ENCODE peak calls at places on chromosomes 7 and 10, in six cellular contexts. H is body of pancreas; R is substantia nigra; M is naive thymus-derived CD8-positive, alpha-beta T cell; C is heart right ventricle; P is EL. K is an unnamed sample.
A peak's percentile ranks its signal among the peaks of the same experiment; 100 is the strongest.

GRCh38 chr10:132446661-132447445 is 49.9 kb downstream of the PWWP2B start:
- DNase-seq in P (peak; percentile 58), C (no peak), R (no peak), H (peak; percentile 74), M (peak; percentile 40), K (no peak)

GRCh38 chr10:5511885-5512280 is 12.5 kb upstream of the CALML5 start:
- DNase-seq in M (no peak), R (no peak), H (no peak), P (no peak), C (no peak), K (no peak)

GRCh38 chr10:47449102-47449978 is 34.6 kb downstream of the ANXA8 start:
- DNase-seq in R (no peak), C (no peak), M (no peak), H (no peak), P (no peak), K (no peak)

GRCh38 chr10:110040767-110041478 is 33.1 kb downstream of the ADD3 start:
- DNase-seq in M (no peak), R (no peak), P (peak; percentile 15), C (no peak), H (no peak), K (no peak)

GRCh38 chr7:102279537-102280400 is 6.9 kb upstream of the SH2B2 start:
- DNase-seq in C (peak; percentile 48), M (peak; percentile 51), H (peak; percentile 42), R (peak; percentile 50), P (peak; percentile 54), K (peak; percentile 8)

GRCh38 chr10:83273035-83273434 is 866.3 kb upstream of the GHITM start:
- DNase-seq in H (no peak), M (no peak), R (no peak), P (no peak), C (no peak), K (no peak)

GRCh38 chr10:58696736-58697135 is 184.1 kb downstream of the BICC1 start:
- DNase-seq in M (no peak), P (peak; percentile 44), C (no peak), R (no peak), H (no peak), K (no peak)

GRCh38 chr10:111392910-111393309 is 316.1 kb downstream of the ADRA2A start:
- DNase-seq in P (no peak), H (no peak), M (no peak), C (no peak), R (no peak), K (no peak)

GRCh38 chr10:97121084-97121483 is 64.7 kb downstream of the SLIT1 start:
- DNase-seq in M (no peak), C (no peak), H (no peak), P (no peak), R (no peak), K (no peak)

GRCh38 chr10:11227103-11227502 is 209.4 kb downstream of the CELF2 start:
- DNase-seq in H (no peak), C (no peak), R (no peak), P (no peak), M (no peak), K (no peak)

GRCh38 chr10:49033939-49034338 is 81.4 kb downstream of the VSTM4 start:
- DNase-seq in R (no peak), M (no peak), C (no peak), P (no peak), H (no peak), K (no peak)

GRCh38 chr10:48498940-48499510 is 105.8 kb downstream of the ARHGAP22 start:
- DNase-seq in H (no peak), R (no peak), C (no peak), M (no peak), P (no peak), K (peak; percentile 16)

GRCh38 chr7:52719677-52720076 is 315.8 kb upstream of the POM121L12 start:
- DNase-seq in P (no peak), R (no peak), C (no peak), M (no peak), H (no peak), K (no peak)

GRCh38 chr10:80462986-80463741 is 9.1 kb downstream of the TSPAN14 start:
- DNase-seq in M (no peak), H (no peak), P (peak; percentile 70), C (no peak), R (no peak), K (no peak)

GRCh38 chr10:5944389-5945202 is 32.7 kb downstream of the IL15RA start:
- DNase-seq in H (peak; percentile 91), P (peak; percentile 98), C (no peak), M (no peak), R (no peak), K (no peak)

GRCh38 chr7:1994931-1995330 is 237.8 kb downstream of the MAD1L1 start:
- DNase-seq in P (no peak), R (no peak), C (no peak), M (no peak), H (no peak), K (no peak)

GRCh38 chr10:131667047-131667446 is 233.8 kb upstream of the PPP2R2D start:
- DNase-seq in C (no peak), P (no peak), M (no peak), R (no peak), H (no peak), K (no peak)

GRCh38 chr7:79462334-79462733 is 8.9 kb upstream of the MAGI2 start:
- DNase-seq in P (no peak), C (no peak), H (no peak), M (no peak), R (no peak), K (no peak)

GRCh38 chr7:104936546-104936945 is 77.5 kb upstream of the KMT2E start:
- DNase-seq in C (no peak), H (no peak), R (no peak), M (no peak), P (no peak), K (no peak)

GRCh38 chr7:40221836-40222235 is 87.0 kb downstream of the SUGCT start:
- DNase-seq in R (no peak), C (no peak), P (peak; percentile 94), M (no peak), H (no peak), K (no peak)

GRCh38 chr10:104291439-104291951 is 22.5 kb downstream of the GSTO2 start:
- DNase-seq in R (peak; percentile 93), M (peak; percentile 88), P (peak; percentile 86), H (peak; percentile 89), C (peak; percentile 90), K (peak; percentile 79)

GRCh38 chr7:108413782-108414492 is 42.3 kb downstream of the NRCAM start:
- DNase-seq in H (no peak), R (no peak), M (no peak), P (peak; percentile 27), C (no peak), K (no peak)

GRCh38 chr10:118596426-118597124 is 1.1 kb upstream of the PRLHR start:
- DNase-seq in C (no peak), P (no peak), H (no peak), M (no peak), R (no peak), K (no peak)

GRCh38 chr10:51314079-51314835 is 240.0 kb downstream of the PRKG1 start:
- DNase-seq in C (no peak), H (no peak), P (no peak), R (no peak), M (no peak), K (no peak)